ENCODE peak calls at places on chromosomes 13 and 19, in four cellular contexts. One of them, this sample, is unnamed. For H3K27me3 and H3K4me1, the result is how much of the 10 kb centered on the place peaks cover.

GRCh38 chr13:114067381-114067885 is 65.0 kb downstream of the RASA3 start:
- DNase-seq in thyroid gland: no peak
- DNase-seq in CD8-positive, alpha-beta memory T cell: no peak
- DNase-seq in CD4-positive, alpha-beta memory T cell: peak
- DNase-seq in this sample: no peak

GRCh38 chr19:7251502-7251901 is 42.7 kb downstream of the INSR start:
- DNase-seq in thyroid gland: no peak
- DNase-seq in CD8-positive, alpha-beta memory T cell: no peak
- DNase-seq in CD4-positive, alpha-beta memory T cell: no peak
- DNase-seq in this sample: no peak

GRCh38 chr13:74450976-74451375 is 316.8 kb upstream of the KLF12 start:
- DNase-seq in thyroid gland: no peak
- DNase-seq in CD8-positive, alpha-beta memory T cell: no peak
- DNase-seq in CD4-positive, alpha-beta memory T cell: no peak
- DNase-seq in this sample: no peak

GRCh38 chr19:43809762-43810696 is 7.8 kb upstream of the LYPD5 start:
- DNase-seq in thyroid gland: no peak
- DNase-seq in CD8-positive, alpha-beta memory T cell: no peak
- DNase-seq in CD4-positive, alpha-beta memory T cell: peak
- DNase-seq in this sample: peak

GRCh38 chr19:46471116-46471733 is at the start of gene PNMA8A:
- DNase-seq in thyroid gland: peak
- DNase-seq in CD8-positive, alpha-beta memory T cell: no peak
- DNase-seq in CD4-positive, alpha-beta memory T cell: no peak
- DNase-seq in this sample: no peak

GRCh38 chr13:59120297-59120843 is 1043.4 kb downstream of the DIAPH3 start:
- DNase-seq in thyroid gland: no peak
- DNase-seq in CD8-positive, alpha-beta memory T cell: no peak
- DNase-seq in CD4-positive, alpha-beta memory T cell: no peak
- DNase-seq in this sample: no peak

GRCh38 chr13:29540334-29540733 is 55.2 kb downstream of the SLC7A1 start:
- DNase-seq in thyroid gland: no peak
- DNase-seq in CD8-positive, alpha-beta memory T cell: no peak
- DNase-seq in CD4-positive, alpha-beta memory T cell: no peak
- DNase-seq in this sample: no peak

GRCh38 chr19:36331353-36332228 is 47.4 kb downstream of the ZFP14 start:
- DNase-seq in thyroid gland: peak
- DNase-seq in CD8-positive, alpha-beta memory T cell: peak
- DNase-seq in CD4-positive, alpha-beta memory T cell: peak
- DNase-seq in this sample: peak

GRCh38 chr13:51286135-51287002 is 53.1 kb upstream of the SERPINE3 start:
- DNase-seq in thyroid gland: peak
- DNase-seq in CD8-positive, alpha-beta memory T cell: peak
- DNase-seq in CD4-positive, alpha-beta memory T cell: peak
- DNase-seq in this sample: peak

GRCh38 chr13:103931885-103932284 is 865.7 kb upstream of the SLC10A2 start:
- DNase-seq in thyroid gland: no peak
- DNase-seq in CD8-positive, alpha-beta memory T cell: no peak
- DNase-seq in CD4-positive, alpha-beta memory T cell: no peak
- DNase-seq in this sample: no peak

GRCh38 chr13:40102854-40103253 is 447.4 kb downstream of the COG6 start:
- DNase-seq in thyroid gland: no peak
- DNase-seq in CD8-positive, alpha-beta memory T cell: no peak
- DNase-seq in CD4-positive, alpha-beta memory T cell: no peak
- DNase-seq in this sample: no peak

GRCh38 chr19:53580871-53581835 is 43.2 kb downstream of the ZNF331 start:
- DNase-seq in thyroid gland: no peak
- DNase-seq in CD8-positive, alpha-beta memory T cell: no peak
- DNase-seq in CD4-positive, alpha-beta memory T cell: no peak
- DNase-seq in this sample: no peak

GRCh38 chr13:80551650-80552497 is 210.9 kb upstream of the SPRY2 start:
- DNase-seq in thyroid gland: no peak
- DNase-seq in CD8-positive, alpha-beta memory T cell: no peak
- DNase-seq in CD4-positive, alpha-beta memory T cell: no peak
- DNase-seq in this sample: no peak

GRCh38 chr13:29817604-29818378 is 32.6 kb downstream of the UBL3 start:
- DNase-seq in thyroid gland: no peak
- DNase-seq in CD8-positive, alpha-beta memory T cell: no peak
- DNase-seq in CD4-positive, alpha-beta memory T cell: no peak
- DNase-seq in this sample: no peak

GRCh38 chr19:21569497-21569870 is 64.1 kb downstream of the ZNF429 start:
- DNase-seq in thyroid gland: peak
- DNase-seq in CD8-positive, alpha-beta memory T cell: no peak
- DNase-seq in CD4-positive, alpha-beta memory T cell: no peak
- DNase-seq in this sample: no peak

GRCh38 chr13:89554801-89555200 is 1792.7 kb upstream of the MIR17HG start:
- DNase-seq in thyroid gland: no peak
- DNase-seq in CD8-positive, alpha-beta memory T cell: no peak
- DNase-seq in CD4-positive, alpha-beta memory T cell: no peak
- DNase-seq in this sample: no peak

GRCh38 chr19:46192990-46193650 is 36.4 kb upstream of the IGFL1 start:
- DNase-seq in thyroid gland: no peak
- DNase-seq in CD8-positive, alpha-beta memory T cell: no peak
- DNase-seq in CD4-positive, alpha-beta memory T cell: no peak
- DNase-seq in this sample: peak

GRCh38 chr19:10797078-10797477 is 38.9 kb downstream of the TMED1 start:
- DNase-seq in thyroid gland: no peak
- DNase-seq in CD8-positive, alpha-beta memory T cell: peak
- DNase-seq in CD4-positive, alpha-beta memory T cell: peak
- DNase-seq in this sample: no peak

GRCh38 chr13:36862722-36863121 is 43.7 kb downstream of the RFXAP start:
- DNase-seq in thyroid gland: no peak
- DNase-seq in CD8-positive, alpha-beta memory T cell: no peak
- DNase-seq in CD4-positive, alpha-beta memory T cell: no peak
- DNase-seq in this sample: no peak

GRCh38 chr13:36509369-36509768 is 77.1 kb downstream of the CCNA1 start:
- DNase-seq in thyroid gland: no peak
- DNase-seq in CD8-positive, alpha-beta memory T cell: no peak
- DNase-seq in CD4-positive, alpha-beta memory T cell: no peak
- DNase-seq in this sample: no peak

GRCh38 chr19:45376045-45376724 is 5.8 kb upstream of the ERCC2 start:
- DNase-seq in thyroid gland: peak
- DNase-seq in CD8-positive, alpha-beta memory T cell: no peak
- DNase-seq in CD4-positive, alpha-beta memory T cell: no peak
- DNase-seq in this sample: no peak

GRCh38 chr13:23859904-23860303 is 29.3 kb downstream of the MIPEP start:
- DNase-seq in thyroid gland: no peak
- DNase-seq in CD8-positive, alpha-beta memory T cell: no peak
- DNase-seq in CD4-positive, alpha-beta memory T cell: no peak
- DNase-seq in this sample: no peak

GRCh38 chr13:41546372-41547252 is 89.3 kb downstream of the RGCC start:
- DNase-seq in thyroid gland: no peak
- DNase-seq in CD8-positive, alpha-beta memory T cell: no peak
- DNase-seq in CD4-positive, alpha-beta memory T cell: no peak
- DNase-seq in this sample: no peak

GRCh38 chr19:49592486-49593232 is 1.7 kb downstream of the PRR12 start:
- DNase-seq in thyroid gland: no peak
- DNase-seq in CD8-positive, alpha-beta memory T cell: no peak
- DNase-seq in CD4-positive, alpha-beta memory T cell: no peak
- DNase-seq in this sample: peak

GRCh38 chr19:1163283-1163933 is 10.7 kb downstream of the SBNO2 start:
- DNase-seq in thyroid gland: no peak
- DNase-seq in CD8-positive, alpha-beta memory T cell: no peak
- DNase-seq in CD4-positive, alpha-beta memory T cell: no peak
- DNase-seq in this sample: no peak

GRCh38 chr19:1166872-1167573 is 7.0 kb downstream of the SBNO2 start:
- DNase-seq in thyroid gland: peak
- DNase-seq in CD8-positive, alpha-beta memory T cell: no peak
- DNase-seq in CD4-positive, alpha-beta memory T cell: no peak
- DNase-seq in this sample: no peak

GRCh38 chr19:1162404-1163282 is 11.4 kb downstream of the SBNO2 start:
- DNase-seq in thyroid gland: no peak
- DNase-seq in CD8-positive, alpha-beta memory T cell: no peak
- DNase-seq in CD4-positive, alpha-beta memory T cell: no peak
- DNase-seq in this sample: no peak

GRCh38 chr19:1163934-1164683 is 10.0 kb downstream of the SBNO2 start:
- DNase-seq in thyroid gland: no peak
- DNase-seq in CD8-positive, alpha-beta memory T cell: no peak
- DNase-seq in CD4-positive, alpha-beta memory T cell: no peak
- DNase-seq in this sample: no peak

GRCh38 chr19:1164684-1165531 is 9.2 kb downstream of the SBNO2 start:
- DNase-seq in thyroid gland: no peak
- DNase-seq in CD8-positive, alpha-beta memory T cell: no peak
- DNase-seq in CD4-positive, alpha-beta memory T cell: no peak
- DNase-seq in this sample: no peak
- H3K4me3 ChIP-seq in thyroid gland: no peak
- H3K4me3 ChIP-seq in CD8-positive, alpha-beta memory T cell: no peak
- H3K4me3 ChIP-seq in CD4-positive, alpha-beta memory T cell: no peak
- H3K4me3 ChIP-seq in this sample: no peak

GRCh38 chr19:13212759-13213330 is 62.6 kb downstream of the IER2 start:
- DNase-seq in thyroid gland: peak
- DNase-seq in CD8-positive, alpha-beta memory T cell: peak
- DNase-seq in CD4-positive, alpha-beta memory T cell: peak
- DNase-seq in this sample: peak

GRCh38 chr19:13211426-13212308 is 61.5 kb downstream of the IER2 start:
- DNase-seq in thyroid gland: no peak
- DNase-seq in CD8-positive, alpha-beta memory T cell: no peak
- DNase-seq in CD4-positive, alpha-beta memory T cell: no peak
- DNase-seq in this sample: no peak

GRCh38 chr19:13209797-13210775 is 59.9 kb downstream of the IER2 start:
- DNase-seq in thyroid gland: no peak
- DNase-seq in CD8-positive, alpha-beta memory T cell: no peak
- DNase-seq in CD4-positive, alpha-beta memory T cell: no peak
- DNase-seq in this sample: no peak

GRCh38 chr19:13208964-13209796 is 59.0 kb downstream of the IER2 start:
- DNase-seq in thyroid gland: no peak
- DNase-seq in CD8-positive, alpha-beta memory T cell: no peak
- DNase-seq in CD4-positive, alpha-beta memory T cell: no peak
- DNase-seq in this sample: no peak

GRCh38 chr19:13210941-13211340 is 60.7 kb downstream of the IER2 start:
- DNase-seq in thyroid gland: no peak
- DNase-seq in CD8-positive, alpha-beta memory T cell: no peak
- DNase-seq in CD4-positive, alpha-beta memory T cell: no peak
- DNase-seq in this sample: no peak
- H3K27me3 ChIP-seq in thyroid gland: under half
- H3K27me3 ChIP-seq in CD8-positive, alpha-beta memory T cell: under half
- H3K27me3 ChIP-seq in CD4-positive, alpha-beta memory T cell: under half
- H3K27me3 ChIP-seq in this sample: under half

GRCh38 chr19:8368136-8368535 is 4.2 kb downstream of the ANGPTL4 start:
- DNase-seq in thyroid gland: no peak
- DNase-seq in CD8-positive, alpha-beta memory T cell: no peak
- DNase-seq in CD4-positive, alpha-beta memory T cell: no peak
- DNase-seq in this sample: no peak
- H3K4me1 ChIP-seq in thyroid gland: half or more
- H3K4me1 ChIP-seq in CD8-positive, alpha-beta memory T cell: under half
- H3K4me1 ChIP-seq in CD4-positive, alpha-beta memory T cell: under half
- H3K4me1 ChIP-seq in this sample: under half

GRCh38 chr13:95338905-95339304 is 37.7 kb upstream of the ABCC4 start:
- DNase-seq in thyroid gland: no peak
- DNase-seq in CD8-positive, alpha-beta memory T cell: no peak
- DNase-seq in CD4-positive, alpha-beta memory T cell: no peak
- DNase-seq in this sample: no peak

GRCh38 chr13:95335667-95336066 is 34.4 kb upstream of the ABCC4 start:
- DNase-seq in thyroid gland: no peak
- DNase-seq in CD8-positive, alpha-beta memory T cell: no peak
- DNase-seq in CD4-positive, alpha-beta memory T cell: no peak
- DNase-seq in this sample: no peak

GRCh38 chr13:95341441-95341840 is 40.2 kb upstream of the ABCC4 start:
- DNase-seq in thyroid gland: no peak
- DNase-seq in CD8-positive, alpha-beta memory T cell: no peak
- DNase-seq in CD4-positive, alpha-beta memory T cell: no peak
- DNase-seq in this sample: no peak

GRCh38 chr13:95337597-95337996 is 36.3 kb upstream of the ABCC4 start:
- DNase-seq in thyroid gland: no peak
- DNase-seq in CD8-positive, alpha-beta memory T cell: no peak
- DNase-seq in CD4-positive, alpha-beta memory T cell: no peak
- DNase-seq in this sample: no peak
- H3K4me3 ChIP-seq in thyroid gland: no peak
- H3K4me3 ChIP-seq in CD8-positive, alpha-beta memory T cell: no peak
- H3K4me3 ChIP-seq in CD4-positive, alpha-beta memory T cell: no peak
- H3K4me3 ChIP-seq in this sample: no peak

GRCh38 chr13:112069063-112069726 is 2.2 kb downstream of the SOX1 start:
- DNase-seq in thyroid gland: no peak
- DNase-seq in CD8-positive, alpha-beta memory T cell: no peak
- DNase-seq in CD4-positive, alpha-beta memory T cell: no peak
- DNase-seq in this sample: no peak
- H3K27me3 ChIP-seq in thyroid gland: under half
- H3K27me3 ChIP-seq in CD8-positive, alpha-beta memory T cell: under half
- H3K27me3 ChIP-seq in CD4-positive, alpha-beta memory T cell: under half
- H3K27me3 ChIP-seq in this sample: under half